ENCODE peak calls at places on chromosomes 4 and X, in five cellular contexts. One of them, this sample, is unnamed.

GRCh38 chr4:6582889-6583504 is 8.0 kb downstream of the MAN2B2 start:
- ATAC-seq in activated CD8-positive, alpha-beta T cell treated with anti-CD3 and anti-CD28 coated beads for 36 hours: peak
- ATAC-seq in RWPE2: peak
- ATAC-seq in activated naive CD4-positive, alpha-beta T cell treated with anti-CD3 and anti-CD28 coated beads, Interleukin-2, amount 50 U/mL, for 72 hours: peak
- ATAC-seq in stimulated activated naive CD8-positive, alpha-beta T cell treated with anti-CD3 and anti-CD28 coated beads, Interleukin-15, amount 100 ng/mL, for 72 hours: peak
- ATAC-seq in this sample: peak

GRCh38 chr4:121428721-121429120 is 47.9 kb upstream of the QRFPR start:
- ATAC-seq in activated CD8-positive, alpha-beta T cell treated with anti-CD3 and anti-CD28 coated beads for 36 hours: no peak
- ATAC-seq in RWPE2: peak
- ATAC-seq in activated naive CD4-positive, alpha-beta T cell treated with anti-CD3 and anti-CD28 coated beads, Interleukin-2, amount 50 U/mL, for 72 hours: no peak
- ATAC-seq in stimulated activated naive CD8-positive, alpha-beta T cell treated with anti-CD3 and anti-CD28 coated beads, Interleukin-15, amount 100 ng/mL, for 72 hours: no peak
- ATAC-seq in this sample: no peak

GRCh38 chr4:184432127-184432922 is 42.0 kb downstream of the IRF2 start:
- ATAC-seq in activated CD8-positive, alpha-beta T cell treated with anti-CD3 and anti-CD28 coated beads for 36 hours: no peak
- ATAC-seq in RWPE2: no peak
- ATAC-seq in activated naive CD4-positive, alpha-beta T cell treated with anti-CD3 and anti-CD28 coated beads, Interleukin-2, amount 50 U/mL, for 72 hours: no peak
- ATAC-seq in stimulated activated naive CD8-positive, alpha-beta T cell treated with anti-CD3 and anti-CD28 coated beads, Interleukin-15, amount 100 ng/mL, for 72 hours: no peak
- ATAC-seq in this sample: no peak

GRCh38 chr4:29970626-29971025 is 749.5 kb upstream of the PCDH7 start:
- ATAC-seq in activated CD8-positive, alpha-beta T cell treated with anti-CD3 and anti-CD28 coated beads for 36 hours: no peak
- ATAC-seq in RWPE2: peak
- ATAC-seq in activated naive CD4-positive, alpha-beta T cell treated with anti-CD3 and anti-CD28 coated beads, Interleukin-2, amount 50 U/mL, for 72 hours: no peak
- ATAC-seq in stimulated activated naive CD8-positive, alpha-beta T cell treated with anti-CD3 and anti-CD28 coated beads, Interleukin-15, amount 100 ng/mL, for 72 hours: no peak
- ATAC-seq in this sample: no peak

GRCh38 chr4:180521181-180521580 is 1722.0 kb upstream of the TENM3 start:
- ATAC-seq in activated CD8-positive, alpha-beta T cell treated with anti-CD3 and anti-CD28 coated beads for 36 hours: no peak
- ATAC-seq in RWPE2: peak
- ATAC-seq in activated naive CD4-positive, alpha-beta T cell treated with anti-CD3 and anti-CD28 coated beads, Interleukin-2, amount 50 U/mL, for 72 hours: no peak
- ATAC-seq in stimulated activated naive CD8-positive, alpha-beta T cell treated with anti-CD3 and anti-CD28 coated beads, Interleukin-15, amount 100 ng/mL, for 72 hours: no peak
- ATAC-seq in this sample: no peak

GRCh38 chr4:42656736-42656985 is 244 bp downstream of the ATP8A1 start:
- ATAC-seq in activated CD8-positive, alpha-beta T cell treated with anti-CD3 and anti-CD28 coated beads for 36 hours: no peak
- ATAC-seq in RWPE2: no peak
- ATAC-seq in activated naive CD4-positive, alpha-beta T cell treated with anti-CD3 and anti-CD28 coated beads, Interleukin-2, amount 50 U/mL, for 72 hours: no peak
- ATAC-seq in stimulated activated naive CD8-positive, alpha-beta T cell treated with anti-CD3 and anti-CD28 coated beads, Interleukin-15, amount 100 ng/mL, for 72 hours: no peak
- ATAC-seq in this sample: no peak

GRCh38 chr4:180799798-180800197 is 1443.4 kb upstream of the TENM3 start:
- ATAC-seq in activated CD8-positive, alpha-beta T cell treated with anti-CD3 and anti-CD28 coated beads for 36 hours: no peak
- ATAC-seq in RWPE2: no peak
- ATAC-seq in activated naive CD4-positive, alpha-beta T cell treated with anti-CD3 and anti-CD28 coated beads, Interleukin-2, amount 50 U/mL, for 72 hours: no peak
- ATAC-seq in stimulated activated naive CD8-positive, alpha-beta T cell treated with anti-CD3 and anti-CD28 coated beads, Interleukin-15, amount 100 ng/mL, for 72 hours: no peak
- ATAC-seq in this sample: no peak

GRCh38 chrX:102746134-102746584 is 25.6 kb downstream of the GPRASP3 start:
- ATAC-seq in activated CD8-positive, alpha-beta T cell treated with anti-CD3 and anti-CD28 coated beads for 36 hours: peak
- ATAC-seq in RWPE2: peak
- ATAC-seq in activated naive CD4-positive, alpha-beta T cell treated with anti-CD3 and anti-CD28 coated beads, Interleukin-2, amount 50 U/mL, for 72 hours: peak
- ATAC-seq in stimulated activated naive CD8-positive, alpha-beta T cell treated with anti-CD3 and anti-CD28 coated beads, Interleukin-15, amount 100 ng/mL, for 72 hours: peak
- ATAC-seq in this sample: peak

GRCh38 chr4:88191404-88191803 is 33.0 kb upstream of the ABCG2 start:
- ATAC-seq in activated CD8-positive, alpha-beta T cell treated with anti-CD3 and anti-CD28 coated beads for 36 hours: no peak
- ATAC-seq in RWPE2: no peak
- ATAC-seq in activated naive CD4-positive, alpha-beta T cell treated with anti-CD3 and anti-CD28 coated beads, Interleukin-2, amount 50 U/mL, for 72 hours: no peak
- ATAC-seq in stimulated activated naive CD8-positive, alpha-beta T cell treated with anti-CD3 and anti-CD28 coated beads, Interleukin-15, amount 100 ng/mL, for 72 hours: no peak
- ATAC-seq in this sample: no peak

GRCh38 chr4:158236304-158237030 is 26.2 kb downstream of the TMEM144 start:
- ATAC-seq in activated CD8-positive, alpha-beta T cell treated with anti-CD3 and anti-CD28 coated beads for 36 hours: no peak
- ATAC-seq in RWPE2: no peak
- ATAC-seq in activated naive CD4-positive, alpha-beta T cell treated with anti-CD3 and anti-CD28 coated beads, Interleukin-2, amount 50 U/mL, for 72 hours: no peak
- ATAC-seq in stimulated activated naive CD8-positive, alpha-beta T cell treated with anti-CD3 and anti-CD28 coated beads, Interleukin-15, amount 100 ng/mL, for 72 hours: no peak
- ATAC-seq in this sample: no peak

GRCh38 chr4:74873545-74874295 is 59.2 kb upstream of the PARM1 start:
- ATAC-seq in activated CD8-positive, alpha-beta T cell treated with anti-CD3 and anti-CD28 coated beads for 36 hours: no peak
- ATAC-seq in RWPE2: no peak
- ATAC-seq in activated naive CD4-positive, alpha-beta T cell treated with anti-CD3 and anti-CD28 coated beads, Interleukin-2, amount 50 U/mL, for 72 hours: no peak
- ATAC-seq in stimulated activated naive CD8-positive, alpha-beta T cell treated with anti-CD3 and anti-CD28 coated beads, Interleukin-15, amount 100 ng/mL, for 72 hours: no peak
- ATAC-seq in this sample: no peak

GRCh38 chr4:173536808-173537429 is 6.9 kb upstream of the HAND2 start:
- ATAC-seq in activated CD8-positive, alpha-beta T cell treated with anti-CD3 and anti-CD28 coated beads for 36 hours: no peak
- ATAC-seq in RWPE2: peak
- ATAC-seq in activated naive CD4-positive, alpha-beta T cell treated with anti-CD3 and anti-CD28 coated beads, Interleukin-2, amount 50 U/mL, for 72 hours: no peak
- ATAC-seq in stimulated activated naive CD8-positive, alpha-beta T cell treated with anti-CD3 and anti-CD28 coated beads, Interleukin-15, amount 100 ng/mL, for 72 hours: no peak
- ATAC-seq in this sample: no peak

GRCh38 chr4:121072836-121073362 is 564 bp upstream of the NDNF start:
- ATAC-seq in activated CD8-positive, alpha-beta T cell treated with anti-CD3 and anti-CD28 coated beads for 36 hours: peak
- ATAC-seq in RWPE2: no peak
- ATAC-seq in activated naive CD4-positive, alpha-beta T cell treated with anti-CD3 and anti-CD28 coated beads, Interleukin-2, amount 50 U/mL, for 72 hours: no peak
- ATAC-seq in stimulated activated naive CD8-positive, alpha-beta T cell treated with anti-CD3 and anti-CD28 coated beads, Interleukin-15, amount 100 ng/mL, for 72 hours: peak
- ATAC-seq in this sample: peak

GRCh38 chr4:103162176-103162575 is 36.0 kb downstream of the CENPE start:
- ATAC-seq in activated CD8-positive, alpha-beta T cell treated with anti-CD3 and anti-CD28 coated beads for 36 hours: no peak
- ATAC-seq in RWPE2: no peak
- ATAC-seq in activated naive CD4-positive, alpha-beta T cell treated with anti-CD3 and anti-CD28 coated beads, Interleukin-2, amount 50 U/mL, for 72 hours: no peak
- ATAC-seq in stimulated activated naive CD8-positive, alpha-beta T cell treated with anti-CD3 and anti-CD28 coated beads, Interleukin-15, amount 100 ng/mL, for 72 hours: no peak
- ATAC-seq in this sample: no peak

GRCh38 chr4:87806520-87806919 is 7.2 kb downstream of the IBSP start:
- ATAC-seq in activated CD8-positive, alpha-beta T cell treated with anti-CD3 and anti-CD28 coated beads for 36 hours: no peak
- ATAC-seq in RWPE2: no peak
- ATAC-seq in activated naive CD4-positive, alpha-beta T cell treated with anti-CD3 and anti-CD28 coated beads, Interleukin-2, amount 50 U/mL, for 72 hours: no peak
- ATAC-seq in stimulated activated naive CD8-positive, alpha-beta T cell treated with anti-CD3 and anti-CD28 coated beads, Interleukin-15, amount 100 ng/mL, for 72 hours: no peak
- ATAC-seq in this sample: no peak

GRCh38 chr4:175891863-175892262 is 79.8 kb upstream of the GPM6A start:
- ATAC-seq in activated CD8-positive, alpha-beta T cell treated with anti-CD3 and anti-CD28 coated beads for 36 hours: no peak
- ATAC-seq in RWPE2: peak
- ATAC-seq in activated naive CD4-positive, alpha-beta T cell treated with anti-CD3 and anti-CD28 coated beads, Interleukin-2, amount 50 U/mL, for 72 hours: no peak
- ATAC-seq in stimulated activated naive CD8-positive, alpha-beta T cell treated with anti-CD3 and anti-CD28 coated beads, Interleukin-15, amount 100 ng/mL, for 72 hours: no peak
- ATAC-seq in this sample: no peak

GRCh38 chr4:83204731-83205130 is 79.9 kb downstream of the COQ2 start:
- ATAC-seq in activated CD8-positive, alpha-beta T cell treated with anti-CD3 and anti-CD28 coated beads for 36 hours: no peak
- ATAC-seq in RWPE2: no peak
- ATAC-seq in activated naive CD4-positive, alpha-beta T cell treated with anti-CD3 and anti-CD28 coated beads, Interleukin-2, amount 50 U/mL, for 72 hours: no peak
- ATAC-seq in stimulated activated naive CD8-positive, alpha-beta T cell treated with anti-CD3 and anti-CD28 coated beads, Interleukin-15, amount 100 ng/mL, for 72 hours: no peak
- ATAC-seq in this sample: no peak

GRCh38 chr4:138007572-138007971 is 234.6 kb downstream of the SLC7A11 start:
- ATAC-seq in activated CD8-positive, alpha-beta T cell treated with anti-CD3 and anti-CD28 coated beads for 36 hours: no peak
- ATAC-seq in RWPE2: no peak
- ATAC-seq in activated naive CD4-positive, alpha-beta T cell treated with anti-CD3 and anti-CD28 coated beads, Interleukin-2, amount 50 U/mL, for 72 hours: no peak
- ATAC-seq in stimulated activated naive CD8-positive, alpha-beta T cell treated with anti-CD3 and anti-CD28 coated beads, Interleukin-15, amount 100 ng/mL, for 72 hours: no peak
- ATAC-seq in this sample: no peak

GRCh38 chrX:51461053-51462050 is 35.0 kb downstream of the NUDT11 start:
- ATAC-seq in activated CD8-positive, alpha-beta T cell treated with anti-CD3 and anti-CD28 coated beads for 36 hours: no peak
- ATAC-seq in RWPE2: no peak
- ATAC-seq in activated naive CD4-positive, alpha-beta T cell treated with anti-CD3 and anti-CD28 coated beads, Interleukin-2, amount 50 U/mL, for 72 hours: no peak
- ATAC-seq in stimulated activated naive CD8-positive, alpha-beta T cell treated with anti-CD3 and anti-CD28 coated beads, Interleukin-15, amount 100 ng/mL, for 72 hours: no peak
- ATAC-seq in this sample: no peak

GRCh38 chr4:6750302-6751221 is 32.0 kb upstream of the KIAA0232 start:
- ATAC-seq in activated CD8-positive, alpha-beta T cell treated with anti-CD3 and anti-CD28 coated beads for 36 hours: no peak
- ATAC-seq in RWPE2: no peak
- ATAC-seq in activated naive CD4-positive, alpha-beta T cell treated with anti-CD3 and anti-CD28 coated beads, Interleukin-2, amount 50 U/mL, for 72 hours: no peak
- ATAC-seq in stimulated activated naive CD8-positive, alpha-beta T cell treated with anti-CD3 and anti-CD28 coated beads, Interleukin-15, amount 100 ng/mL, for 72 hours: no peak
- ATAC-seq in this sample: no peak

GRCh38 chrX:153565996-153566580 is 32.9 kb downstream of the CCNQ start:
- ATAC-seq in activated CD8-positive, alpha-beta T cell treated with anti-CD3 and anti-CD28 coated beads for 36 hours: no peak
- ATAC-seq in RWPE2: no peak
- ATAC-seq in activated naive CD4-positive, alpha-beta T cell treated with anti-CD3 and anti-CD28 coated beads, Interleukin-2, amount 50 U/mL, for 72 hours: no peak
- ATAC-seq in stimulated activated naive CD8-positive, alpha-beta T cell treated with anti-CD3 and anti-CD28 coated beads, Interleukin-15, amount 100 ng/mL, for 72 hours: no peak
- ATAC-seq in this sample: no peak

GRCh38 chr4:68175562-68176155 is 46.0 kb upstream of the TMPRSS11F start:
- ATAC-seq in activated CD8-positive, alpha-beta T cell treated with anti-CD3 and anti-CD28 coated beads for 36 hours: peak
- ATAC-seq in RWPE2: peak
- ATAC-seq in activated naive CD4-positive, alpha-beta T cell treated with anti-CD3 and anti-CD28 coated beads, Interleukin-2, amount 50 U/mL, for 72 hours: peak
- ATAC-seq in stimulated activated naive CD8-positive, alpha-beta T cell treated with anti-CD3 and anti-CD28 coated beads, Interleukin-15, amount 100 ng/mL, for 72 hours: peak
- ATAC-seq in this sample: no peak

GRCh38 chr4:87034527-87034926 is 99.7 kb downstream of the AFF1 start:
- ATAC-seq in activated CD8-positive, alpha-beta T cell treated with anti-CD3 and anti-CD28 coated beads for 36 hours: peak
- ATAC-seq in RWPE2: no peak
- ATAC-seq in activated naive CD4-positive, alpha-beta T cell treated with anti-CD3 and anti-CD28 coated beads, Interleukin-2, amount 50 U/mL, for 72 hours: peak
- ATAC-seq in stimulated activated naive CD8-positive, alpha-beta T cell treated with anti-CD3 and anti-CD28 coated beads, Interleukin-15, amount 100 ng/mL, for 72 hours: peak
- ATAC-seq in this sample: peak

This sample was measured in activated T-helper 17 cell treated with anti-CD3 and anti-CD28 coated beads, Interleukin-2, amount 50 U/mL, for 72 hours.